ENCODE peak calls at places on chromosomes 5 and 9, in eight cellular contexts. Q is fibroblast of lung; G is aorta; O is CD4-positive, alpha-beta memory T cell; B is HAP-1; L is AG04449; E is ovary; I is GM23338. S is an unnamed sample.
A peak's percentile ranks its signal among the peaks of the same experiment; 100 is the strongest.

GRCh38 chr9:132019702-132020101 is 60.0 kb downstream of the MED27 start:
- DNase-seq in O (no peak), I (no peak), E (no peak), Q (no peak), B (no peak), L (no peak), G (no peak), S (no peak)

GRCh38 chr5:150298701-150299451 is 3.8 kb downstream of the ARSI start:
- DNase-seq in I (no peak), B (no peak), G (no peak), L (peak; percentile 96), E (no peak), Q (peak; percentile 97), O (no peak), S (peak; percentile 90)

GRCh38 chr9:69798737-69799136 is 21.9 kb upstream of the CFAP95 start:
- DNase-seq in L (no peak), O (no peak), E (no peak), B (peak; percentile 50), G (no peak), Q (no peak), I (no peak), S (no peak)

GRCh38 chr5:95621839-95622629 is 2.1 kb downstream of the GPR150 start:
- DNase-seq in L (no peak), G (no peak), I (no peak), B (no peak), E (no peak), Q (no peak), O (peak; percentile 80), S (no peak)

GRCh38 chr5:107402881-107403280 is 267.9 kb downstream of the EFNA5 start:
- DNase-seq in O (no peak), E (no peak), I (peak; percentile 35), L (no peak), B (peak; percentile 41), Q (no peak), G (no peak), S (no peak)

GRCh38 chr9:123395276-123396006 is 39.4 kb downstream of the CRB2 start:
- DNase-seq in I (no peak), E (no peak), B (no peak), L (no peak), G (no peak), O (no peak), Q (no peak), S (no peak)

GRCh38 chr9:125516381-125516960 is 190.5 kb downstream of the MAPKAP1 start:
- DNase-seq in L (no peak), G (no peak), B (no peak), I (no peak), O (no peak), E (no peak), Q (no peak), S (no peak)

GRCh38 chr5:159619826-159620225 is 289.5 kb upstream of the IL12B start:
- DNase-seq in I (no peak), O (no peak), Q (no peak), E (no peak), L (no peak), G (no peak), B (no peak), S (no peak)

GRCh38 chr5:157744055-157745011 is 821 bp downstream of the LSM11 start:
- DNase-seq in I (peak; percentile 42), B (peak; percentile 10), E (peak; percentile 22), O (peak; percentile 8), L (no peak), G (peak; percentile 61), Q (no peak), S (no peak)

GRCh38 chr9:137224850-137225694 is at the start of gene CYSRT1:
- DNase-seq in Q (no peak), I (no peak), E (no peak), L (no peak), G (no peak), B (no peak), O (no peak), S (no peak)

GRCh38 chr9:37801287-37801850 is 772 bp downstream of the DCAF10 start:
- DNase-seq in E (no peak), L (no peak), Q (peak; percentile 24), G (no peak), O (no peak), B (peak; percentile 8), I (peak; percentile 57), S (no peak)

GRCh38 chr5:61308699-61309098 is 23.4 kb upstream of the ZSWIM6 start:
- DNase-seq in O (no peak), G (no peak), L (no peak), Q (no peak), B (no peak), I (no peak), E (no peak), S (no peak)

DNA sequence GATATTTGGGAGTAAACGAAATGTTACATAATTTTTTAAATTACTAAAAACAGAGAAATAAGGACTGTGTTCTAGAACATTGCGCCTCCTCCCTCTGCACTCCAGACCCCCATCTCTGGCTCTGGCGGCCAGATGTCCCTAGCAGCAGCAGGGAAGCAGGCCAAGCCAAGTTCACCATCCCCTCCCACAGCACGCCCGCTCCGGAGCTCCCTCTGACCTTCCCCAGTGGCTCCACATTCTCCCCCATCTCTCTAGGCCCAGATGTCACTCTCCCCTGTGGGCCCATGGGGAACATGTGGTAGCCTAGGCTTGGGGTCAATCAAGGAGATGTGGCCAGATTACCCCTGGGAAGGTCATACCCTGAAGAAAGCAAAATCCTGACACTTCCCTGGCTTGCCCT is 6.3 kb upstream of the WNK2 start:
- DNase-seq in E (no peak), G (no peak), I (no peak), L (no peak), Q (no peak), O (no peak), B (no peak), S (no peak)
- H3K4me3 ChIP-seq in E (no peak overlapping the region), G (no peak overlapping the region), I (no peak overlapping the region), L (no peak overlapping the region), Q (no peak overlapping the region), O (no peak overlapping the region), B (no peak overlapping the region), S (no peak overlapping the region)

DNA sequence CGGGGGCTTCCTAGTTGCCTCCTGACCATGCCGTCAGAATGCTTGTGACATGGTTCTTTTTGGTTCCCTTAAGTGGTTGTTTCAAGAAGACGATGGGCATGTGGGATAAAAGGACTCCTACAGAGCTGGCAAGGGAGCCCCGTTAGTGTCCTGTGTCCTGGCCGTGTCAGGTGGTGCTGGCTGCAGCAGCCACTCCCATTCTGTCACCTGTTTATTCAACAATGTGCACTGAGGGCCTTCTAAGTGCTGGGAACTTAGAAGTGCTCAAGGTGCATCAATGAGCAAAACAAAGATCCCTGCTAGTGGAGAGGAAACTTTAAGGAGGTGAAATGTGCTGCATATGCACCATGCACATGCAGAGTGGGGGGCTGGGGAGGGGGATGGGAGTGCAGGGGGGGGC is 19.6 kb downstream of the LCP2 start:
- DNase-seq in Q (no peak), L (no peak), B (no peak), O (no peak), G (no peak), I (peak; percentile 61), E (no peak), S (no peak)
- H3K4me3 ChIP-seq in Q (no peak overlapping the region), L (no peak overlapping the region), B (no peak overlapping the region), O (no peak overlapping the region), G (no peak overlapping the region), I (no peak overlapping the region), E (no peak overlapping the region), S (no peak overlapping the region)

GRCh38 chr9:134327671-134328231 is 1.5 kb downstream of the RXRA start:
- DNase-seq in O (no peak), Q (no peak), I (no peak), E (no peak), L (no peak), G (peak; percentile 48), B (no peak), S (no peak)

GRCh38 chr9:134329576-134329855 is 3.3 kb downstream of the RXRA start:
- DNase-seq in O (no peak), E (no peak), G (no peak), I (no peak), B (no peak), L (no peak), Q (no peak), S (no peak)

GRCh38 chr9:134328341-134328840 is 2.1 kb downstream of the RXRA start:
- DNase-seq in B (peak; percentile 21), O (no peak), I (no peak), E (no peak), Q (peak; percentile 40), G (peak; percentile 44), L (no peak), S (no peak)

GRCh38 chr9:134329886-134330285 is 3.6 kb downstream of the RXRA start:
- DNase-seq in O (no peak), B (no peak), Q (no peak), G (no peak), I (no peak), L (no peak), E (no peak), S (no peak)

DNA sequence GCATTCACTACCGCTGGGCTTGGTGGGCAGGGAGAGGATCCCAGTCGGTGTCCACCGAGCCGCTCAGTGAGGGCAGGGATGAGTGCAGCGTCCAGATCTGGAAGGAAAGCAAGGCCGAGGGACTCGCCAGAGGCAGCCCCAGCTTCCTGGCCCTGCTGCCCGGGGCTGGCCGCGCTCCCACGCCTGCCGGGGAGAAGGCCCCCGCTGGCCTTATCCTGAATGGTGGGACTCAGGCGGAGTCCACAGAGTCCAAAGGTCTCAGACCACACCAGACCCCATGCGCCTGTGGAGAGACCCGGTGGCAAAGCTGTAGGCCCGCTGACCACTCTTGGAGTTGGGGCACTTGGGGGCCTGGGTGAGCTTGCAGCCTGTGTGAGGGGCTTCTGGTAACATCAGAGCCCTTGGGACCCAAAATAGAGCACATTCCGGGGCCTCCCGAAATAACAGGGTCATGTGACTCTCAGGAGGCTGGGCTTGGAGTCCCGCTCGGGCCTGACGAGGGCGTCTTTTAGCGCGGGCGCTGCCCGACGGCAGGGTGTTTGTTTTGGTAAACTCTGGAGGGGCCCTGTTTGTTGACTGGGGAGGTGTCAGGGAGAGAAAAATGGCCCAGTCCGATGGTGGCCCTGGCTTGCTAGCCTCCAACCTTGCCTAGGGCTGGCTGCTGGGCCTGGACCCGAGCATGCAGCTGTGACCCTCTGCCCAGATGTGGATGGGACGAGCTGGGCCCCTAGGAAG is 2.8 kb downstream of the RXRA start:
- DNase-seq in L (no peak), Q (peak; percentile 46), O (no peak), G (peak; percentile 78), E (peak; percentile 75), B (no peak), I (no peak), S (no peak)
- H3K4me3 ChIP-seq in L (peak overlapping the region; percentile 72), Q (peak overlapping the region; percentile 73), O (no peak overlapping the region), G (peak overlapping the region; percentile 10), E (peak overlapping the region; percentile 65), B (peak overlapping the region; percentile 54), I (no peak overlapping the region), S (peak overlapping the region; percentile 68)

GRCh38 chr5:3594514-3595101 is 1.0 kb upstream of the IRX1 start:
- DNase-seq in I (peak; percentile 77), G (no peak), E (no peak), Q (no peak), O (no peak), L (no peak), B (no peak), S (no peak)
- H3K4me3 ChIP-seq in I (peak overlapping the region; percentile 60), G (peak overlapping the region; percentile 23), E (no peak overlapping the region), Q (no peak overlapping the region), O (no peak overlapping the region), L (peak overlapping the region; percentile 50), B (no peak overlapping the region), S (no peak overlapping the region)